ENCODE peak calls at places on chromosomes 11 and 22, in four cellular contexts. K, D, N and U are unnamed samples.

GRCh38 chr11:134027671-134028070 is 41.2 kb upstream of the JAM3 start:
- DNase-seq in D (no peak), K (no peak), N (no peak), U (no peak)

GRCh38 chr22:38835888-38836301 is 7.9 kb downstream of the NPTXR start:
- DNase-seq in K (no peak), D (no peak), N (no peak), U (no peak)

GRCh38 chr22:45265546-45265945 is 19.2 kb upstream of the UPK3A start:
- DNase-seq in K (no peak), D (no peak), N (no peak), U (no peak)

GRCh38 chr22:41021655-41022454 is 70.5 kb upstream of the EP300 start:
- DNase-seq in K (peak), D (peak), N (peak), U (peak)

GRCh38 chr11:65896009-65896999 is 3.9 kb downstream of the FOSL1 start:
- DNase-seq in K (no peak), N (no peak), D (no peak), U (no peak)

GRCh38 chr11:120185678-120186407 is 25.0 kb upstream of the OAF start:
- DNase-seq in N (no peak), K (peak), D (peak), U (peak)

GRCh38 chr22:20653012-20653794 is 120.7 kb upstream of the SERPIND1 start:
- DNase-seq in D (no peak), K (no peak), N (no peak), U (no peak)

GRCh38 chr11:97567801-97568200 is 1178.0 kb downstream of the JRKL start:
- DNase-seq in D (no peak), N (no peak), K (no peak), U (no peak)

DNA sequence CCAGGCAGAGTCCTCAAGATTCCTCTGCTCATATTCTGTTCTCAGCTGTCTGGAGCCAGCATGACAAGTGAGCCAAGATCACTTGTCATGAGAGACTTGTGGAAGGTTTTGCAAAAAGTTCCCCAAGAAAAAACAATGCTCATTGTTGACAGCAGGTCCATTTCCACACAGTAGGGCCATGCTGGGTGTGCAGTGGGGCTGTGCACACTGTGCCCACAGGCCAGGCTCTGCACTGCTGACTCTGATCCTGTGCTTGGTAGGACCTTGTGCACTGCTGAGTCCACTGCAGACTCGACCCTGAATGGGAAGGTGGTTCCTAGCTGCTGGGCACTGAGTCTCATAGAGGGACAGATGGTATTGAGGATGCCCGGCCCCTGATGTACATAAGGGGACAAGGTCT is 33.9 kb upstream of the IGLL5 start:
- DNase-seq in K (no peak), D (no peak), N (no peak), U (no peak)
- H3K27ac ChIP-seq in K (no peak), D (no peak), N (no peak), U (no peak)

DNA sequence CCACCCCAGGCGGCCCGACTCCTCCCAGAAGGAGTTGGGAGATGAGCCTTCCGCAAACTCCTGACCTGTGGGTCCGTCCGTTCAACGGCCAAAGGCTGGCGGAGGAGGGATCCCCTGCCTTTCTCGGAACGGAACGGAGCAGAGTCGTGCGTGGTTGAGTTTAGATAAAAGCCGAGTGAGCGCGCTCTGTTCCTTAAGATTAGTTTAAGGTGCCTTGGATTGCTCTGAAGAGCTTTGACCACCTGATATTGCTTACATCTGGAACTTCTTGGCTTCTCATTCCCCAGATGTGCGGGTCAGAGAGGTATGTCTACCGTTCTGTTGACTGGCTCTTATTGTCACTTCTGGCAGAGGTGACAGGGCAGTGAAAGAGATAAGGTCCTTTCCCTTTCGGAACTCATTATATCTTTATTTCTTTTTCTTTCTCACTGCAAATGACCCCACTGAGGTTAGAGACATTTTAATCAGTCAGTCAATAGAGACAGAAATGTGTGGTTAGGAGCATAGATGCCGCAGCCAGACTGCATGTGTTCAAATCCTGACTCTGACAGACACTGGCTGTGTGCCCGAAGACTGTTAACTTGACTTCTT is at the start of gene TRIM6:
- DNase-seq in D (peak), K (peak), N (peak), U (peak)
- H3K4me3 ChIP-seq in D (peak), K (peak), N (peak), U (no peak)

DNA sequence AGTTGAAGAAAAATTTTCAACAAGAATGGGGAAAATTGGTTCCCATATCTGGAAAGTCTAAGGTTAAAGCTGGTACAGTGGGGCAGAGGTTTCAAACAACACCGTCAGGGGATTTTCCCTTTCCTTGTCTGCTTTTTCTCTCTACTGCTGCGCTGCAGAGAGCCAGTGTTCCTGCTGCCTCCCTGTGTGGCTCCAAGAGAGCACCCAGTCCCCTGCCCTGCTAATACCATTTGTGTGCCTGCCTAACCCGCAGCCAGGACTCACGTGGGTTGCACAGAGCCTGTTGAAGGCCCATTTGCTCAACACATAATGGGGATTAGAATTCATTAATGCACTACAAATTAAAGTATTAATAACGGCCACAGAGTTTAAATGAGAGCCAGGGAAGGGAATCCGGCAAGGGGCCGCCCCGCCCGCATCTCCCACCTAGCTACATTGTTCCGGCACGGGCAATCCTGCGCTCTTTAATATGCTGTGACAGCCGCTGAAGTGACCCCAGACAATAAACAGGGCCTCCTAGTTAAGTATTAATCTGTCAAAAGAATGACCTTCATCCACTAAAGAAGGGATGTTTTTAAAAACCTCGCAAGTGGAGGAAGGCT is 211.2 kb downstream of the NXPE2 start:
- DNase-seq in N (no peak), D (no peak), K (no peak), U (peak)
- H3K27ac ChIP-seq in N (no peak), D (no peak), K (no peak), U (peak)

GRCh38 chr11:55849037-55849436 is 10.5 kb downstream of the OR5D16 start:
- DNase-seq in K (no peak), D (no peak), N (no peak), U (no peak)

GRCh38 chr11:55852141-55852540 is 13.6 kb downstream of the OR5D16 start:
- DNase-seq in D (no peak), K (no peak), N (no peak), U (no peak)

GRCh38 chr11:55847453-55847852 is 8.9 kb downstream of the OR5D16 start:
- DNase-seq in K (no peak), D (no peak), N (no peak), U (no peak)
- H3K4me3 ChIP-seq in K (no peak), D (no peak), N (no peak), U (no peak)

GRCh38 chr11:77322506-77322905 is 21.0 kb upstream of the GDPD4 start:
- DNase-seq in N (no peak), D (no peak), K (no peak), U (no peak)
- H3K27ac ChIP-seq in N (no peak), D (no peak), K (peak), U (no peak)

GRCh38 chr11:68006606-68007166 is 2.8 kb upstream of the UNC93B1 start:
- DNase-seq in N (no peak), D (no peak), K (no peak), U (no peak)

GRCh38 chr11:68010058-68011041 is at the start of gene ALDH3B1:
- DNase-seq in D (peak), K (peak), N (peak), U (peak)

GRCh38 chr11:68007498-68008380 is 2.4 kb upstream of the ALDH3B1 start:
- DNase-seq in D (no peak), K (no peak), N (no peak), U (no peak)

GRCh38 chr11:68009391-68010000 is 631 bp upstream of the ALDH3B1 start:
- DNase-seq in K (no peak), D (no peak), N (peak), U (no peak)

DNA sequence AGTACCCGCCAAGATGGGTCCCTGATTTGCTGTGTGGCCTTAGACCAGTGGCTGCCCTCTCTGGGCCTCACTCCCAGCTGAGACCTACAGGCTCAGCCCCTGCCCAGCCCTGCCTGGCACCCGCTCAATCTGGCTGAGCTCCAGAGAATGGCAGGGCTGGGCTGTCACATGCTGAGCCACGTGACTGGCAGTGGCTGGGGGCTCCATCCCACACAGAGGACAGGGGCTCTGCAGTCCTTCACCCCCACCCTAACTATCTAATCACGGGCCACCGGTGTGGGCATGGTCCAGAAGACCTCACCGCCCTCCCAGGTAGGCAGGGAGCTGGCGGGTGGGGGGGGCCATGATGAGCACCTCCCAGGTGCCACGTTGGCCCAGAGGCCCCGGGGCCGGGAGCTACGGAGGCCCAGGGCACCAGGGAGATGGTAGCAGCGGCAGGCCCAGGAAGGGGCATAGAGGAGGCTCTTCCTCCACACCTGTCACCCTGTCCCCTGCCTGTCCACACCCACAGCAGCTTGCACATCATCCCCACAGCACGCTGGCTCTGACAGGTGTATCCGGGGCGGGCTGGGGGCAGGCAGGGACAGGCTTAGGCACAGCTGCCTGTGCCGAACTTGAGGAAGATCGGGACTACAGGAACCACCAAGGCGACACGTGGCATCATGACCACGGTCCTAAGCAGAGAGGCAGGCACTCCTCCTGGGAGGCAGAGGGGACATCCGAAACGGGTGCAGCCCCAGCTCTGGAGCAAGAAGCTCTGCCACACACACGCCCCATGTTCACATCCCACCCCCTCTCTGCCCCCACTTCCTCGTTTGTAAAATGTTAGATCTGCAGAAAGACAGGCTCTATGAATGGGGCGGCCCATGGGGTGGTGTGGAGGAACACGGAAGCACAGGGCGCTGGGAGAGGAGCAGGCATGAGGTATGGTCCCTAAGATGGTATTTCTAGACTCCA is 1.5 kb upstream of the ALDH3B1 start:
- DNase-seq in D (no peak), K (peak), N (no peak), U (peak)
- H3K4me3 ChIP-seq in D (no peak), K (no peak), N (no peak), U (no peak)

GRCh38 chr22:17786435-17787158 is 12.3 kb upstream of the BID start:
- DNase-seq in N (no peak), K (no peak), D (peak), U (peak)
- H3K27ac ChIP-seq in N (no peak), K (no peak), D (peak), U (peak)

GRCh38 chr11:19552100-19552499 is 160.5 kb upstream of the NAV2 start:
- DNase-seq in K (no peak), D (no peak), N (no peak), U (no peak)

GRCh38 chr11:19552684-19553083 is 160.0 kb upstream of the NAV2 start:
- DNase-seq in D (no peak), N (no peak), K (no peak), U (no peak)

GRCh38 chr11:19551454-19551853 is 161.2 kb upstream of the NAV2 start:
- DNase-seq in D (no peak), K (no peak), N (no peak), U (no peak)

GRCh38 chr11:19555266-19555665 is 157.4 kb upstream of the NAV2 start:
- DNase-seq in D (no peak), K (peak), N (no peak), U (no peak)

GRCh38 chr11:19553683-19554333 is 158.8 kb upstream of the NAV2 start:
- DNase-seq in N (peak), D (peak), K (peak), U (peak)
- H3K4me3 ChIP-seq in N (no peak), D (no peak), K (no peak), U (no peak)

GRCh38 chr11:67056640-67057409 is at the start of gene RHOD:
- DNase-seq in D (peak), N (no peak), K (peak), U (no peak)

GRCh38 chr11:67056267-67056639 is 394 bp upstream of the RHOD start:
- DNase-seq in D (no peak), N (no peak), K (no peak), U (no peak)

GRCh38 chr11:67057410-67057757 is 737 bp downstream of the RHOD start:
- DNase-seq in K (no peak), N (no peak), D (no peak), U (peak)

GRCh38 chr11:67054851-67055523 is 1.7 kb upstream of the RHOD start:
- DNase-seq in D (no peak), N (peak), K (peak), U (peak)

DNA sequence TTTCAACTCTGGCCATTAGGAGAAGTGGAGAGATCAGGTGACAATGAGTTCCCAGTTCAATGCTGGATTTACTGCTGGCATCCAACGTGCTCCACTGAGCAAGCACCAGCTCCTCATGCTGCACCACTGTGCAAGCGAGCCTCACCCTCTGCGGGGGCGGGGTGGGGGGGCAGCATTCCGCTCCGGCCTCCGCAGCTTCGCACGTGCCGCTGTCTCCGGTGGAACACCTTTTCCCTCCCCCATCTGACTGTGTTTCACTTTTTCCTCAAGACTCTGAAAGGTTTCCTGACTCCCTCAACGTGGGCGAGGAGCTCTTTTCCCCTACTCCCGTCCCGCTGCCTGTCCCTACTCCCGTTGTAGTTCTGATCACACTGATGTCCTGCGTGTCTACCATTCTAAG is 835 bp upstream of the RHOD start:
- DNase-seq in D (peak), N (no peak), K (no peak), U (no peak)
- H3K27ac ChIP-seq in D (no peak), N (peak), K (peak), U (peak)